ENCODE peak calls at places on chromosomes 2 and 18, in five cellular contexts. A is K562, O is HepG2, S is SK-N-SH, J is GM12878. K is an unnamed sample.

GRCh38 chr2:191053256-191053655 is 39.3 kb upstream of the STAT1 start:
- DNase-seq in S (no peak), O (no peak), A (no peak), J (no peak), K (no peak)

GRCh38 chr2:115412501-115412900 is 970.1 kb downstream of the DPP10 start:
- DNase-seq in A (no peak), J (no peak), O (no peak), S (no peak), K (no peak)

GRCh38 chr2:73896362-73897239 is 3.8 kb downstream of the ACTG2 start:
- DNase-seq in J (peak; percentile 68), O (no peak), S (no peak), A (no peak), K (no peak)

GRCh38 chr2:26807788-26808460 is 22.1 kb downstream of the CENPA start:
- DNase-seq in J (no peak), S (peak; percentile 75), O (no peak), A (no peak), K (no peak)

GRCh38 chr2:46857871-46858696 is 57.5 kb downstream of the MCFD2 start:
- DNase-seq in O (no peak), S (no peak), J (no peak), A (peak; percentile 35), K (no peak)

GRCh38 chr18:64322189-64322588 is 173.3 kb upstream of the LINC00305 start:
- DNase-seq in A (no peak), J (no peak), O (no peak), S (no peak), K (no peak)

GRCh38 chr2:201631041-201631440 is 12.3 kb downstream of the TMEM237 start:
- DNase-seq in O (no peak), A (no peak), J (no peak), S (no peak), K (no peak)

GRCh38 chr2:237509151-237509550 is 22.1 kb downstream of the MLPH start:
- DNase-seq in A (no peak), O (no peak), S (no peak), J (no peak), K (no peak)

GRCh38 chr18:35043207-35043606 is 2.0 kb downstream of the MAPRE2 start:
- DNase-seq in O (no peak), A (no peak), S (no peak), J (no peak), K (no peak)

GRCh38 chr2:174901075-174901474 is 104.1 kb downstream of the CHN1 start:
- DNase-seq in A (no peak), O (no peak), S (no peak), J (no peak), K (no peak)

GRCh38 chr18:8721716-8722115 is 16.4 kb downstream of the MTCL1 start:
- DNase-seq in O (peak; percentile 41), J (no peak), A (no peak), S (no peak), K (peak; percentile 48)

GRCh38 chr2:121721926-121722325 is 14.7 kb downstream of the NIFK start:
- DNase-seq in S (no peak), O (no peak), A (no peak), J (no peak), K (no peak)

GRCh38 chr2:221102896-221103688 is 469.0 kb downstream of the EPHA4 start:
- DNase-seq in A (no peak), S (no peak), J (no peak), O (no peak), K (no peak)

GRCh38 chr2:177265386-177265690 is 811 bp upstream of the NFE2L2 start:
- DNase-seq in O (no peak), J (no peak), S (no peak), A (no peak), K (no peak)

GRCh38 chr2:86002375-86002774 is 103.3 kb downstream of the POLR1A start:
- DNase-seq in A (no peak), O (no peak), J (no peak), S (no peak), K (no peak)

GRCh38 chr18:51890762-51891161 is 449.2 kb upstream of the DCC start:
- DNase-seq in O (no peak), J (no peak), S (no peak), A (no peak), K (no peak)

GRCh38 chr18:40470753-40471152 is 1484.3 kb upstream of the PIK3C3 start:
- DNase-seq in A (no peak), O (no peak), S (no peak), J (no peak), K (no peak)

GRCh38 chr2:10561636-10562035 is 113.5 kb upstream of the ODC1 start:
- DNase-seq in A (peak; percentile 63), J (no peak), O (no peak), S (peak; percentile 88), K (no peak)

GRCh38 chr2:236954641-236955040 is 131.0 kb upstream of the COPS8 start:
- DNase-seq in J (no peak), O (no peak), S (no peak), A (no peak), K (no peak)

GRCh38 chr2:60453301-60453700 is 100.2 kb downstream of the BCL11A start:
- DNase-seq in A (no peak), J (no peak), O (no peak), S (peak; percentile 32), K (no peak)

GRCh38 chr2:230413465-230413864 is 2.5 kb upstream of the SP100 start:
- DNase-seq in S (no peak), A (no peak), J (peak; percentile 53), O (peak; percentile 39), K (no peak)

GRCh38 chr2:102235491-102235890 is 48.7 kb downstream of the IL1RL2 start:
- DNase-seq in A (no peak), J (no peak), S (no peak), O (peak; percentile 61), K (no peak)

DNA sequence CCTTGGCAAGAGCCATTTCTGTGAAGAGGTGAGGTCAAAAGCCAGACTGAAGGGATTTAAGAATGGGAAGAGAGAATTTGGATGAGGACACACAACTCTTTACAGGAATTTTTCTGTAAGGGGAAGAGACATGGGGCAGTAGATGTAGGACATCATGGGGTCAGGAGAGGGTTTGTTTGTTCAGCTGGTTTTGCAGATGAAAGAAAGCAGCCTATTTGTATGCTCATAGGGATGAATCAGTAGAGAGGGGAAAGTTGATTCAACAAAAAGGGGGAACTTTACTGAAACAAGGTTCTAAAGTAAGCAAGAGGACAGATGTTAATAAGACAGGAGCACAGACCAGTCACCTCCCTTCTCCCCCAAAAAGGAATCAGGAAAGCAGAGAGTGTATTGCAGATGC is 11.2 kb downstream of the SCG2 start:
- DNase-seq in S (no peak), A (no peak), O (no peak), J (no peak), K (no peak)
- TF ChIP-seq ZBTB33 in S (no peak), A (no peak), O (no peak), J (no peak), K (no peak)

GRCh38 chr18:61957801-61958516 is 65.2 kb upstream of the RNF152 start:
- DNase-seq in S (no peak), J (no peak), A (no peak), O (no peak), K (no peak)

GRCh38 chr18:61953641-61954040 is 60.8 kb upstream of the RNF152 start:
- DNase-seq in S (no peak), O (no peak), A (no peak), J (no peak), K (no peak)

GRCh38 chr18:61954347-61954746 is 61.5 kb upstream of the RNF152 start:
- DNase-seq in A (no peak), J (no peak), O (no peak), S (no peak), K (no peak)

GRCh38 chr18:61953161-61953560 is 60.4 kb upstream of the RNF152 start:
- DNase-seq in A (no peak), S (no peak), J (no peak), O (no peak), K (no peak)

DNA sequence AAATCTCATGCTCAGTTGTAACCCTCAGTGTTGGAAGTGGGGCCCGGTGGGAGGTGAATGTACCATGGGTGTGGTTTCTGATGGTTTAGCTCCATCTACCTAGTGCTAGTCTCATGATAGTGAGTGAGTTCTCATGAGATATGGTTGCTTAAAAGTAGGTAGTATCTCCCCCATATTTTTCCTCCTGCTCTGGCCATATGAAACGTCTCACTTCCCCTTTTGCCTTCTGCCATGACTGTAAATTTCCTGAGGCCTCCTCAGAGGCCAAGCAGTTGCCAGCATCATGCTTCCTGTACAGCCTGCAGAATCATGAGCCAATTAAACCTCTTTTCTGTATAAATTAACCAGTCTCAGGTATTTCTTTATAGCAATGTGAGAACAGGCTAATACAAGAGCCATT is 62.8 kb upstream of the RNF152 start:
- DNase-seq in S (no peak), J (peak; percentile 37), A (no peak), O (no peak), K (no peak)
- TF ChIP-seq CTCF in S (no peak), J (no peak), A (no peak), O (no peak), K (no peak)

GRCh38 chr2:205386109-205386508 is 296.2 kb upstream of the NRP2 start:
- DNase-seq in J (no peak), A (no peak), O (no peak), S (peak; percentile 3), K (no peak)
- TF ChIP-seq ZBTB33 in J (no peak), A (no peak), O (no peak), S (peak; percentile 67), K (no peak)

GRCh38 chr2:43569921-43570320 is 25.9 kb downstream of the THADA start:
- DNase-seq in S (no peak), J (peak; percentile 57), O (no peak), A (no peak), K (no peak)

GRCh38 chr2:43566461-43566729 is 29.4 kb downstream of the THADA start:
- DNase-seq in O (no peak), S (no peak), A (no peak), J (no peak), K (no peak)

GRCh38 chr2:43568226-43568625 is 27.6 kb downstream of the THADA start:
- DNase-seq in A (no peak), J (no peak), O (no peak), S (no peak), K (no peak)
- TF ChIP-seq CTCF in A (no peak), J (no peak), O (no peak), S (no peak), K (no peak)

GRCh38 chr2:235677276-235677788 is 183.5 kb downstream of the AGAP1 start:
- DNase-seq in S (no peak), O (no peak), J (no peak), A (no peak), K (no peak)
- TF ChIP-seq ZBTB33 in S (no peak), O (no peak), J (no peak), A (no peak), K (no peak)